ENCODE peak calls at places on chromosomes 6 and 20, in five cellular contexts. T is A549, D is K562, H is GM12878, W is H1. S is an unnamed sample.

GRCh38 chr20:63317061-63317460 is 24.1 kb downstream of the COL20A1 start:
- DNase-seq in T (no peak), D (no peak), H (no peak), W (no peak), S (no peak)

GRCh38 chr6:142537612-142538478 is 236.0 kb downstream of the ADGRG6 start:
- DNase-seq in T (no peak), D (peak; percentile 56), H (no peak), W (peak; percentile 79), S (peak; percentile 45)

GRCh38 chr6:151443911-151444621 is 7.9 kb downstream of the RMND1 start:
- DNase-seq in T (no peak), D (no peak), H (no peak), W (no peak), S (no peak)

GRCh38 chr6:101083533-101084172 is 202.5 kb upstream of the ASCC3 start:
- DNase-seq in T (peak; percentile 21), D (no peak), H (no peak), W (no peak), S (peak; percentile 9)

GRCh38 chr6:43076093-43076927 is at the start of gene PTK7:
- DNase-seq in T (no peak), D (peak; percentile 68), H (no peak), W (peak; percentile 88), S (peak; percentile 74)

GRCh38 chr6:5619249-5619648 is 357.9 kb downstream of the FARS2 start:
- DNase-seq in T (no peak), D (no peak), H (peak; percentile 17), W (no peak), S (no peak)

GRCh38 chr6:13328076-13328874 is at the start of gene TBC1D7:
- DNase-seq in T (peak; percentile 62), D (peak; percentile 96), H (peak; percentile 63), W (peak; percentile 97), S (peak; percentile 92)

GRCh38 chr20:31803552-31804291 is 15.4 kb upstream of the MYLK2 start:
- DNase-seq in T (no peak), D (no peak), H (no peak), W (no peak), S (no peak)

GRCh38 chr6:29752451-29753308 is 29.4 kb downstream of the HLA-F start:
- DNase-seq in T (peak; percentile 84), D (peak; percentile 89), H (peak; percentile 54), W (peak; percentile 91), S (peak; percentile 80)

GRCh38 chr6:29967379-29968010 is 25.2 kb downstream of the HLA-A start:
- DNase-seq in T (no peak), D (peak; percentile 86), H (peak; percentile 11), W (no peak), S (peak; percentile 81)

GRCh38 chr20:32731882-32732266 is 11.4 kb downstream of the COMMD7 start:
- DNase-seq in T (no peak), D (no peak), H (no peak), W (no peak), S (peak; percentile 89)

GRCh38 chr20:8231038-8231437 is 99.0 kb downstream of the PLCB1 start:
- DNase-seq in T (no peak), D (no peak), H (no peak), W (no peak), S (no peak)

GRCh38 chr20:61120595-61121515 is 131.2 kb upstream of the CDH4 start:
- DNase-seq in T (no peak), D (no peak), H (no peak), W (peak; percentile 64), S (peak; percentile 67)

GRCh38 chr6:31834704-31835375 is 7.3 kb downstream of the HSPA1B start:
- DNase-seq in T (peak; percentile 51), D (peak; percentile 92), H (no peak), W (peak; percentile 89), S (peak; percentile 77)

GRCh38 chr6:131519670-131520436 is 53.2 kb upstream of the ARG1 start:
- DNase-seq in T (peak; percentile 7), D (peak; percentile 37), H (no peak), W (peak; percentile 62), S (peak; percentile 76)

GRCh38 chr20:34709836-34710567 is 5.9 kb downstream of the TP53INP2 start:
- DNase-seq in T (peak; percentile 84), D (no peak), H (no peak), W (no peak), S (no peak)

GRCh38 chr20:50110141-50111047 is 2.6 kb downstream of the UBE2V1 start:
- DNase-seq in T (no peak), D (no peak), H (peak; percentile 52), W (no peak), S (peak; percentile 45)

GRCh38 chr6:19472168-19472567 is 365.0 kb upstream of the ID4 start:
- DNase-seq in T (peak; percentile 21), D (no peak), H (no peak), W (no peak), S (no peak)

GRCh38 chr6:75086236-75086635 is 119.6 kb downstream of the COL12A1 start:
- DNase-seq in T (no peak), D (no peak), H (no peak), W (no peak), S (no peak)

GRCh38 chr6:75081920-75082319 is 123.9 kb downstream of the COL12A1 start:
- DNase-seq in T (no peak), D (no peak), H (no peak), W (no peak), S (no peak)

GRCh38 chr6:75089921-75090320 is 115.9 kb downstream of the COL12A1 start:
- DNase-seq in T (no peak), D (no peak), H (no peak), W (no peak), S (no peak)

GRCh38 chr6:75081047-75081446 is 124.8 kb downstream of the COL12A1 start:
- DNase-seq in T (no peak), D (no peak), H (no peak), W (no peak), S (no peak)

DNA sequence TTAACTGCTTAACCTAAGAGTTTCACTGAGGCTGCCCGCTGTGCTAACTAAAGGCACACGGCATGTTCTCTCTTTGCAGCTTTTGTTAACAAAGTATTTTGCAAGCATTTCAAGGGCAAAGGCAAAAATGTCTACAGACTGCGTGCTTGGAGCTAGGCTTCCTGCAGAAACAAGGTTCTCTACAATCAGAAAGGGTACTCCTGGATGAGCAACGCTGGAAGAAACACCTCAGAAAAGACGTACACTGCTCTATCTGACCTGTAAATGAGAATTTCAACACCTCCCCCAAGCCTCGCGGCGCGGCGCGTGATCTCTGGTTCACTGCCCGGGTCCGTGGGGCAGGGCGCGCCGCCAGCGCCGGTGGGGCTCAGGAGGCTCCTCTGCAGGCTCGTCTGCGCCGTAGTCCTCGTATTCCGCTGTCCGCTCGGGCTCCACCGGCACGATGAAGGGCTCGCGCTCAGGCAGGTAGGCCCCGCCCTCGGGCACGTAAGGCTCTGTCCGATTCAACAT is 120.9 kb downstream of the COL12A1 start:
- DNase-seq in T (no peak), D (no peak), H (no peak), W (peak; percentile 52), S (peak; percentile 3)
- TF ChIP-seq CEBPB in T (no peak), D (no peak), H (no peak), W (no peak), S (peak; percentile 7)

GRCh38 chr6:160510199-160510598 is 153.9 kb downstream of the LPA start:
- DNase-seq in T (no peak), D (peak; percentile 47), H (no peak), W (no peak), S (no peak)

GRCh38 chr6:160505970-160506369 is 157.8 kb downstream of the SLC22A3 start:
- DNase-seq in T (no peak), D (no peak), H (no peak), W (no peak), S (no peak)

GRCh38 chr6:160507420-160507819 is 156.7 kb downstream of the LPA start:
- DNase-seq in T (no peak), D (no peak), H (no peak), W (no peak), S (peak; percentile 21)

GRCh38 chr6:160510976-160511617 is 153.0 kb downstream of the LPA start:
- DNase-seq in T (no peak), D (no peak), H (no peak), W (no peak), S (no peak)

DNA sequence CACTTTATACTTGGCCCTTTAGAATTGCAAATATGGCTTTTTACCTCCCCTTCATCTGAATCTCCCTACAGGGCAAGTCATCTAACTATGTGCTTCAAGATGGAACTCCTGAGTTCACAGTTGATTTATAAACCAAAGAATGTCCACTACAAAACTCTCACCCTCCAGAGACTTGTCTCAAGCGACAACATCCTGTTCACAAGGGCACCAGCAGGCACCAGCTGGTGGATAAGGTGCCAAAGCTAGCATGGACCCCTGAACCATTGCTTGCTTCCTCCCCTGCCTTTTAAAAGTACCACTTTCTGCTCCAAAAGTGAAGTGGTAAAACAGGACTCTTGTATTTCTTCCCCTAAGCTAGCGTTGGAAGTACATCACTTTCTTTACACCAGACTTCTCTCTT is 154.5 kb downstream of the LPA start:
- DNase-seq in T (no peak), D (no peak), H (no peak), W (no peak), S (no peak)
- TF ChIP-seq EP300 in T (no peak), D (no peak), H (no peak), W (no peak), S (no peak)

GRCh38 chr6:37862992-37863391 is 43.5 kb downstream of the ZFAND3 start:
- DNase-seq in T (no peak), D (no peak), H (no peak), W (no peak), S (no peak)

GRCh38 chr6:37861452-37861851 is 41.9 kb downstream of the ZFAND3 start:
- DNase-seq in T (no peak), D (no peak), H (no peak), W (no peak), S (no peak)

GRCh38 chr6:37858363-37858762 is 38.8 kb downstream of the ZFAND3 start:
- DNase-seq in T (no peak), D (no peak), H (no peak), W (no peak), S (no peak)

GRCh38 chr6:37862415-37862814 is 42.9 kb downstream of the ZFAND3 start:
- DNase-seq in T (no peak), D (no peak), H (no peak), W (no peak), S (no peak)

GRCh38 chr6:37860226-37860839 is 40.8 kb downstream of the ZFAND3 start:
- DNase-seq in T (peak; percentile 12), D (peak; percentile 28), H (no peak), W (no peak), S (peak; percentile 53)
- TF ChIP-seq CEBPB in T (no peak), D (no peak), H (no peak), W (no peak), S (no peak)

DNA sequence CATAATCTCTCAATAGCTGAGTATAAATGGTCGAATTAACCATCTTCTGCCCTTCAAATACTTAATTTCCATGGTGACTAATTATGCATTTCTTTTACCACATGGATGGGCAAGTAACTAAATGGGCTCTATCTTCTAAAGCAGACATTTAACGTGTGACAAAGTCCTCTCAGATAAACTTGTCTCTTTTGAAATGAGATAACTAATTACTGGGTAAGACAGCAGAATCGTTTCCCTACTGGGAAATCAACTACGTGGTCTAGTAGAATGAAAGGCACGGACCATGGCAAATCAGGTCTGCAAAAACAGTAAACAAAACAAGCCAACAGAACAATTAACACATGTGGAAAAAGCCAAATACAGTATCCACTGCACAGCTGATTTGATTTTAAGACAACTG is 137.7 kb downstream of the BACH2 start:
- DNase-seq in T (no peak), D (peak; percentile 21), H (no peak), W (no peak), S (no peak)
- TF ChIP-seq EP300 in T (no peak), D (peak; percentile 29), H (no peak), W (no peak), S (no peak)